ENCODE peak calls at places on chromosomes 13 and 19, in four cellular contexts. M is fibroblast of pulmonary artery, Q is breast epithelium, I is OCI-LY7. F is an unnamed sample.
A peak's percentile ranks its signal among the peaks of the same experiment; 100 is the strongest.

GRCh38 chr19:54035215-54036178 is 28.2 kb downstream of the VSTM1 start:
- DNase-seq in Q (no peak), I (no peak), M (peak; percentile 92), F (peak; percentile 6)

GRCh38 chr13:111344471-111345191 is 24.2 kb downstream of the TEX29 start:
- DNase-seq in M (peak; percentile 3), I (no peak), Q (no peak), F (no peak)

GRCh38 chr19:40144947-40145748 is 46.1 kb upstream of the MAP3K10 start:
- DNase-seq in Q (no peak), I (peak; percentile 35), M (no peak), F (no peak)

GRCh38 chr19:1046836-1047695 is 7.2 kb downstream of the ABCA7 start:
- DNase-seq in I (no peak), Q (no peak), M (no peak), F (no peak)

GRCh38 chr19:1364070-1364719 is 19.5 kb upstream of the NDUFS7 start:
- DNase-seq in I (no peak), M (no peak), Q (no peak), F (peak; percentile 86)

GRCh38 chr13:30362005-30362788 is 54.8 kb upstream of the KATNAL1 start:
- DNase-seq in Q (no peak), I (no peak), M (no peak), F (no peak)

GRCh38 chr19:46787331-46788100 is 878 bp downstream of the SLC1A5 start:
- DNase-seq in Q (peak; percentile 49), M (peak; percentile 79), I (peak; percentile 56), F (peak; percentile 54)

GRCh38 chr19:19568802-19569756 is 31.0 kb downstream of the CILP2 start:
- DNase-seq in M (peak; percentile 16), Q (no peak), I (no peak), F (no peak)

GRCh38 chr19:18899624-18900560 is 3.9 kb upstream of the CERS1 start:
- DNase-seq in I (no peak), M (no peak), Q (no peak), F (no peak)

GRCh38 chr13:51935326-51936171 is 73.8 kb downstream of the CCDC70 start:
- DNase-seq in Q (no peak), M (peak; percentile 14), I (no peak), F (no peak)
- TF ChIP-seq CTCF in Q (peak; percentile 48), M (peak; percentile 32), I (peak; percentile 48), F (no peak)

GRCh38 chr13:45925151-45925550 is 73.6 kb upstream of the SIAH3 start:
- DNase-seq in I (no peak), Q (no peak), M (peak; percentile 14), F (no peak)
- TF ChIP-seq CTCF in I (peak; percentile 19), Q (no peak), M (peak; percentile 16), F (peak; percentile 34)

GRCh38 chr13:98142427-98143156 is at the start of gene FARP1:
- DNase-seq in I (no peak), Q (peak; percentile 62), M (peak; percentile 56), F (peak; percentile 73)
- TF ChIP-seq CTCF in I (no peak), Q (peak; percentile 61), M (no peak), F (peak; percentile 25)

DNA sequence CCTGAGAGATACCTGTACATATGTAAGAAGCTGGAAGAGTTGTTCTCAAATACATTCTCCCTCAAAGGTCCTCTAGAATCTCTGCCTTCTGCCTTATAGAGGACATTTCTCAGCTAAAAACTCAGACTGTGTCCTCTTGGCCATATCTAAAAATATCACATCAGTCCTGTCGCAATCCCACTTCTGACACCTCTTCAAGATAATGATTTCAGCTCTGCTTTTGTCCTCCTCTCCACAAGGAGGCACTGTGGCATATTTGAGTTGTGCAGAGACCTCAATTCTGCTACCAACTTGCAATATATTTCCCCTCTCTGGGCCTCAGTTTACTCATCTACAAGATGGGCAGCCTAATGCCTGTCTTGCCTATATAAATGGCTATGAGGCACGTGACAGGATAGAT is 16.6 kb downstream of the ADAMTS10 start:
- DNase-seq in I (no peak), M (peak; percentile 44), Q (no peak), F (no peak)
- TF ChIP-seq CTCF in I (peak; percentile 39), M (peak; percentile 34), Q (no peak), F (no peak)

DNA sequence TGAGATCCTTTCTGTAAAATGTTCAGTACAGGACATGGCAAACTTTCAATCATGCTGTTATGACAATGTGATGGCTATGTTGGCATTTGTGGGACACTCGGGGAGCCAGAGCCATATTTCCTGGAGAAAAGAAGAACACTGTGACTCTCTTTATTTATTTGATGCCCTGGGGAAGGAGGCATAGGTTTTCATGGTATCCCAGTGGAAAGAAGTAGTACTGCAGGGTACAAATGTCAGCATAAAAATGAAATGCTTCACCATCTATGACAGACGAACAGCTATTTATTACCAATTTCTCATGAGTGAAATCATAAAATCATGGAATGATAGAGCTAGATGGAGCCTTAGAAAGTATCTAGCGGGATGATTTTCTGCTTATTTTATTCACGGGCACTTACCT is 217.1 kb downstream of the COL4A1 start:
- DNase-seq in Q (no peak), I (no peak), M (no peak), F (no peak)
- TF ChIP-seq CTCF in Q (no peak), I (peak; percentile 25), M (peak; percentile 38), F (no peak)

DNA sequence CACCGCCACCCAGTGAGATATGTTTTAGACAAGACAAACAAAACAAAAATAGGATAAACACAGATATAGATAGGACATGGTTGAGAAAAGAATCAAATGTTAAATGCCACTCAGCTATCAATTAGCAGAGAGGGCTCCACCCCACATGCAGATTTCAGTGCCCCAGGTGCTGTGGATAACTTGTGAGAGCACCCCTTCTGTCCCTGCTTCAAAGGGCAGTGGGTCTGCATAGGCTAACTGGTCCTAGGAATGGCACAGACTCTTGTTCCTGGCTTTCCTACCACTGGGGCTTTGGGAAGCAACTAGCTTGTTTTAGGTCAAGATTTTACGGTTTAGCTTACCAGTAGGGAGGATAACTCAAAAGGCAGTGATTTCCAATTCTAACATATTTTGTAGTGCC is 460.3 kb downstream of the TSHZ3 start:
- DNase-seq in I (no peak), M (no peak), Q (no peak), F (no peak)
- TF ChIP-seq CTCF in I (no peak), M (no peak), Q (no peak), F (no peak)

F was measured in GM13977.